ENCODE peak calls at places on chromosomes 1 and 21, in six cellular contexts. One of them, this sample, is unnamed.

GRCh38 chr1:28301368-28302174 is 27.3 kb upstream of the MED18 start:
- DNase-seq in stimulated activated naive B cell treated with anti-CD40 and anti-IgM and Interleukin-4, amounts not matched to agents 10 μg/mL and 1 μg/mL and 100 μg/mL, for 72 hours: no peak
- DNase-seq in putamen: no peak
- DNase-seq in NCI-H748 treated with DMSO at 0.1 percent for 48 hours: no peak
- DNase-seq in AG10803: no peak
- DNase-seq in substantia nigra: no peak
- DNase-seq in this sample: no peak

GRCh38 chr1:38605091-38605490 is 254.5 kb downstream of the RRAGC start:
- DNase-seq in stimulated activated naive B cell treated with anti-CD40 and anti-IgM and Interleukin-4, amounts not matched to agents 10 μg/mL and 1 μg/mL and 100 μg/mL, for 72 hours: no peak
- DNase-seq in substantia nigra: no peak
- DNase-seq in putamen: no peak
- DNase-seq in NCI-H748 treated with DMSO at 0.1 percent for 48 hours: no peak
- DNase-seq in AG10803: no peak
- DNase-seq in this sample: no peak

GRCh38 chr1:189669846-189670245 is 807.8 kb downstream of the BRINP3 start:
- DNase-seq in substantia nigra: no peak
- DNase-seq in stimulated activated naive B cell treated with anti-CD40 and anti-IgM and Interleukin-4, amounts not matched to agents 10 μg/mL and 1 μg/mL and 100 μg/mL, for 72 hours: no peak
- DNase-seq in AG10803: no peak
- DNase-seq in putamen: no peak
- DNase-seq in NCI-H748 treated with DMSO at 0.1 percent for 48 hours: no peak
- DNase-seq in this sample: no peak

GRCh38 chr1:54965624-54966340 is 14.6 kb upstream of the TMEM61 start:
- DNase-seq in NCI-H748 treated with DMSO at 0.1 percent for 48 hours: no peak
- DNase-seq in putamen: no peak
- DNase-seq in substantia nigra: no peak
- DNase-seq in AG10803: peak
- DNase-seq in stimulated activated naive B cell treated with anti-CD40 and anti-IgM and Interleukin-4, amounts not matched to agents 10 μg/mL and 1 μg/mL and 100 μg/mL, for 72 hours: peak
- DNase-seq in this sample: peak

GRCh38 chr1:224565611-224566406 is 50.3 kb upstream of the CNIH3 start:
- DNase-seq in stimulated activated naive B cell treated with anti-CD40 and anti-IgM and Interleukin-4, amounts not matched to agents 10 μg/mL and 1 μg/mL and 100 μg/mL, for 72 hours: no peak
- DNase-seq in AG10803: no peak
- DNase-seq in NCI-H748 treated with DMSO at 0.1 percent for 48 hours: no peak
- DNase-seq in substantia nigra: no peak
- DNase-seq in putamen: no peak
- DNase-seq in this sample: no peak

GRCh38 chr1:207077470-207078377 is 10.9 kb upstream of the C4BPB start:
- DNase-seq in AG10803: peak
- DNase-seq in substantia nigra: peak
- DNase-seq in stimulated activated naive B cell treated with anti-CD40 and anti-IgM and Interleukin-4, amounts not matched to agents 10 μg/mL and 1 μg/mL and 100 μg/mL, for 72 hours: peak
- DNase-seq in putamen: peak
- DNase-seq in NCI-H748 treated with DMSO at 0.1 percent for 48 hours: peak
- DNase-seq in this sample: peak

GRCh38 chr1:23483327-23484252 is at the start of gene ASAP3:
- DNase-seq in putamen: peak
- DNase-seq in stimulated activated naive B cell treated with anti-CD40 and anti-IgM and Interleukin-4, amounts not matched to agents 10 μg/mL and 1 μg/mL and 100 μg/mL, for 72 hours: peak
- DNase-seq in NCI-H748 treated with DMSO at 0.1 percent for 48 hours: no peak
- DNase-seq in substantia nigra: no peak
- DNase-seq in AG10803: peak
- DNase-seq in this sample: no peak

GRCh38 chr1:237568955-237569354 is 321.8 kb downstream of the ZP4 start:
- DNase-seq in substantia nigra: no peak
- DNase-seq in stimulated activated naive B cell treated with anti-CD40 and anti-IgM and Interleukin-4, amounts not matched to agents 10 μg/mL and 1 μg/mL and 100 μg/mL, for 72 hours: no peak
- DNase-seq in AG10803: no peak
- DNase-seq in NCI-H748 treated with DMSO at 0.1 percent for 48 hours: no peak
- DNase-seq in putamen: no peak
- DNase-seq in this sample: no peak

GRCh38 chr1:208101661-208102431 is 142.3 kb downstream of the PLXNA2 start:
- DNase-seq in NCI-H748 treated with DMSO at 0.1 percent for 48 hours: no peak
- DNase-seq in AG10803: peak
- DNase-seq in substantia nigra: no peak
- DNase-seq in stimulated activated naive B cell treated with anti-CD40 and anti-IgM and Interleukin-4, amounts not matched to agents 10 μg/mL and 1 μg/mL and 100 μg/mL, for 72 hours: no peak
- DNase-seq in putamen: no peak
- DNase-seq in this sample: no peak

GRCh38 chr1:238672262-238672661 is 714.1 kb upstream of the CHRM3 start:
- DNase-seq in AG10803: no peak
- DNase-seq in substantia nigra: no peak
- DNase-seq in putamen: no peak
- DNase-seq in stimulated activated naive B cell treated with anti-CD40 and anti-IgM and Interleukin-4, amounts not matched to agents 10 μg/mL and 1 μg/mL and 100 μg/mL, for 72 hours: no peak
- DNase-seq in NCI-H748 treated with DMSO at 0.1 percent for 48 hours: no peak
- DNase-seq in this sample: no peak

GRCh38 chr1:228768345-228768717 is 33.1 kb downstream of the RHOU start:
- DNase-seq in stimulated activated naive B cell treated with anti-CD40 and anti-IgM and Interleukin-4, amounts not matched to agents 10 μg/mL and 1 μg/mL and 100 μg/mL, for 72 hours: no peak
- DNase-seq in NCI-H748 treated with DMSO at 0.1 percent for 48 hours: no peak
- DNase-seq in AG10803: no peak
- DNase-seq in putamen: no peak
- DNase-seq in substantia nigra: no peak
- DNase-seq in this sample: no peak

GRCh38 chr1:53048345-53048737 is 13.7 kb upstream of the PODN start:
- DNase-seq in AG10803: no peak
- DNase-seq in NCI-H748 treated with DMSO at 0.1 percent for 48 hours: no peak
- DNase-seq in putamen: no peak
- DNase-seq in stimulated activated naive B cell treated with anti-CD40 and anti-IgM and Interleukin-4, amounts not matched to agents 10 μg/mL and 1 μg/mL and 100 μg/mL, for 72 hours: no peak
- DNase-seq in substantia nigra: no peak
- DNase-seq in this sample: no peak

GRCh38 chr1:200131551-200132125 is 104.1 kb downstream of the NR5A2 start:
- DNase-seq in AG10803: no peak
- DNase-seq in NCI-H748 treated with DMSO at 0.1 percent for 48 hours: no peak
- DNase-seq in putamen: no peak
- DNase-seq in substantia nigra: no peak
- DNase-seq in stimulated activated naive B cell treated with anti-CD40 and anti-IgM and Interleukin-4, amounts not matched to agents 10 μg/mL and 1 μg/mL and 100 μg/mL, for 72 hours: no peak
- DNase-seq in this sample: no peak

GRCh38 chr21:34877485-34878128 is 171.5 kb downstream of the RUNX1 start:
- DNase-seq in substantia nigra: no peak
- DNase-seq in AG10803: no peak
- DNase-seq in putamen: no peak
- DNase-seq in stimulated activated naive B cell treated with anti-CD40 and anti-IgM and Interleukin-4, amounts not matched to agents 10 μg/mL and 1 μg/mL and 100 μg/mL, for 72 hours: no peak
- DNase-seq in NCI-H748 treated with DMSO at 0.1 percent for 48 hours: peak
- DNase-seq in this sample: no peak

GRCh38 chr1:24149854-24150227 is 6.9 kb upstream of the IL22RA1 start:
- DNase-seq in putamen: peak
- DNase-seq in substantia nigra: no peak
- DNase-seq in AG10803: peak
- DNase-seq in stimulated activated naive B cell treated with anti-CD40 and anti-IgM and Interleukin-4, amounts not matched to agents 10 μg/mL and 1 μg/mL and 100 μg/mL, for 72 hours: no peak
- DNase-seq in NCI-H748 treated with DMSO at 0.1 percent for 48 hours: no peak
- DNase-seq in this sample: peak

GRCh38 chr1:94919241-94920030 is 7.5 kb downstream of the CNN3 start:
- DNase-seq in AG10803: peak
- DNase-seq in substantia nigra: no peak
- DNase-seq in stimulated activated naive B cell treated with anti-CD40 and anti-IgM and Interleukin-4, amounts not matched to agents 10 μg/mL and 1 μg/mL and 100 μg/mL, for 72 hours: no peak
- DNase-seq in putamen: no peak
- DNase-seq in NCI-H748 treated with DMSO at 0.1 percent for 48 hours: no peak
- DNase-seq in this sample: no peak

GRCh38 chr1:245258271-245258920 is 103.6 kb downstream of the KIF26B start:
- DNase-seq in putamen: no peak
- DNase-seq in substantia nigra: no peak
- DNase-seq in NCI-H748 treated with DMSO at 0.1 percent for 48 hours: no peak
- DNase-seq in AG10803: no peak
- DNase-seq in stimulated activated naive B cell treated with anti-CD40 and anti-IgM and Interleukin-4, amounts not matched to agents 10 μg/mL and 1 μg/mL and 100 μg/mL, for 72 hours: no peak
- DNase-seq in this sample: no peak

GRCh38 chr1:91513160-91513559 is 12.5 kb downstream of the CDC7 start:
- DNase-seq in AG10803: peak
- DNase-seq in NCI-H748 treated with DMSO at 0.1 percent for 48 hours: no peak
- DNase-seq in putamen: no peak
- DNase-seq in substantia nigra: no peak
- DNase-seq in stimulated activated naive B cell treated with anti-CD40 and anti-IgM and Interleukin-4, amounts not matched to agents 10 μg/mL and 1 μg/mL and 100 μg/mL, for 72 hours: no peak
- DNase-seq in this sample: peak

GRCh38 chr21:42067531-42068255 is 3.4 kb upstream of the UMODL1 start:
- DNase-seq in AG10803: no peak
- DNase-seq in NCI-H748 treated with DMSO at 0.1 percent for 48 hours: no peak
- DNase-seq in stimulated activated naive B cell treated with anti-CD40 and anti-IgM and Interleukin-4, amounts not matched to agents 10 μg/mL and 1 μg/mL and 100 μg/mL, for 72 hours: no peak
- DNase-seq in putamen: no peak
- DNase-seq in substantia nigra: no peak
- DNase-seq in this sample: no peak

GRCh38 chr1:220045356-220046051 is 801 bp downstream of the EPRS1 start:
- DNase-seq in stimulated activated naive B cell treated with anti-CD40 and anti-IgM and Interleukin-4, amounts not matched to agents 10 μg/mL and 1 μg/mL and 100 μg/mL, for 72 hours: no peak
- DNase-seq in putamen: no peak
- DNase-seq in NCI-H748 treated with DMSO at 0.1 percent for 48 hours: peak
- DNase-seq in AG10803: peak
- DNase-seq in substantia nigra: no peak
- DNase-seq in this sample: no peak

GRCh38 chr1:197180252-197180878 is 33.9 kb upstream of the ASPM start:
- DNase-seq in stimulated activated naive B cell treated with anti-CD40 and anti-IgM and Interleukin-4, amounts not matched to agents 10 μg/mL and 1 μg/mL and 100 μg/mL, for 72 hours: no peak
- DNase-seq in AG10803: peak
- DNase-seq in NCI-H748 treated with DMSO at 0.1 percent for 48 hours: peak
- DNase-seq in substantia nigra: no peak
- DNase-seq in putamen: peak
- DNase-seq in this sample: peak

GRCh38 chr1:243850368-243851128 is 505 bp upstream of the AKT3 start:
- DNase-seq in AG10803: peak
- DNase-seq in stimulated activated naive B cell treated with anti-CD40 and anti-IgM and Interleukin-4, amounts not matched to agents 10 μg/mL and 1 μg/mL and 100 μg/mL, for 72 hours: peak
- DNase-seq in substantia nigra: peak
- DNase-seq in NCI-H748 treated with DMSO at 0.1 percent for 48 hours: peak
- DNase-seq in putamen: peak
- DNase-seq in this sample: peak

GRCh38 chr1:153505576-153505975 is 30.2 kb downstream of the S100A6 start:
- DNase-seq in substantia nigra: no peak
- DNase-seq in stimulated activated naive B cell treated with anti-CD40 and anti-IgM and Interleukin-4, amounts not matched to agents 10 μg/mL and 1 μg/mL and 100 μg/mL, for 72 hours: no peak
- DNase-seq in AG10803: peak
- DNase-seq in putamen: no peak
- DNase-seq in NCI-H748 treated with DMSO at 0.1 percent for 48 hours: no peak
- DNase-seq in this sample: peak

GRCh38 chr1:93353286-93353685 is 7.6 kb downstream of the DR1 start:
- DNase-seq in NCI-H748 treated with DMSO at 0.1 percent for 48 hours: no peak
- DNase-seq in AG10803: peak
- DNase-seq in substantia nigra: no peak
- DNase-seq in stimulated activated naive B cell treated with anti-CD40 and anti-IgM and Interleukin-4, amounts not matched to agents 10 μg/mL and 1 μg/mL and 100 μg/mL, for 72 hours: no peak
- DNase-seq in putamen: no peak
- DNase-seq in this sample: peak

GRCh38 chr1:201176931-201177330 is 13.7 kb upstream of the IGFN1 start:
- DNase-seq in AG10803: peak
- DNase-seq in putamen: no peak
- DNase-seq in substantia nigra: no peak
- DNase-seq in stimulated activated naive B cell treated with anti-CD40 and anti-IgM and Interleukin-4, amounts not matched to agents 10 μg/mL and 1 μg/mL and 100 μg/mL, for 72 hours: no peak
- DNase-seq in NCI-H748 treated with DMSO at 0.1 percent for 48 hours: no peak
- DNase-seq in this sample: peak

GRCh38 chr1:31401241-31401640 is 11.8 kb upstream of the SERINC2 start:
- DNase-seq in putamen: no peak
- DNase-seq in substantia nigra: no peak
- DNase-seq in NCI-H748 treated with DMSO at 0.1 percent for 48 hours: no peak
- DNase-seq in AG10803: no peak
- DNase-seq in stimulated activated naive B cell treated with anti-CD40 and anti-IgM and Interleukin-4, amounts not matched to agents 10 μg/mL and 1 μg/mL and 100 μg/mL, for 72 hours: no peak
- DNase-seq in this sample: no peak

GRCh38 chr1:47432071-47433036 is 5.5 kb upstream of the FOXD2 start:
- DNase-seq in substantia nigra: peak
- DNase-seq in NCI-H748 treated with DMSO at 0.1 percent for 48 hours: peak
- DNase-seq in stimulated activated naive B cell treated with anti-CD40 and anti-IgM and Interleukin-4, amounts not matched to agents 10 μg/mL and 1 μg/mL and 100 μg/mL, for 72 hours: no peak
- DNase-seq in AG10803: peak
- DNase-seq in putamen: peak
- DNase-seq in this sample: peak

GRCh38 chr1:63877816-63878215 is 104.0 kb downstream of the ROR1 start:
- DNase-seq in substantia nigra: no peak
- DNase-seq in AG10803: peak
- DNase-seq in NCI-H748 treated with DMSO at 0.1 percent for 48 hours: no peak
- DNase-seq in putamen: no peak
- DNase-seq in stimulated activated naive B cell treated with anti-CD40 and anti-IgM and Interleukin-4, amounts not matched to agents 10 μg/mL and 1 μg/mL and 100 μg/mL, for 72 hours: no peak
- DNase-seq in this sample: peak

GRCh38 chr1:43302721-43303476 is 2.1 kb downstream of the TIE1 start:
- DNase-seq in stimulated activated naive B cell treated with anti-CD40 and anti-IgM and Interleukin-4, amounts not matched to agents 10 μg/mL and 1 μg/mL and 100 μg/mL, for 72 hours: no peak
- DNase-seq in AG10803: no peak
- DNase-seq in substantia nigra: no peak
- DNase-seq in NCI-H748 treated with DMSO at 0.1 percent for 48 hours: no peak
- DNase-seq in putamen: no peak
- DNase-seq in this sample: peak

GRCh38 chr1:199758626-199759255 is 268.8 kb upstream of the NR5A2 start:
- DNase-seq in stimulated activated naive B cell treated with anti-CD40 and anti-IgM and Interleukin-4, amounts not matched to agents 10 μg/mL and 1 μg/mL and 100 μg/mL, for 72 hours: no peak
- DNase-seq in AG10803: no peak
- DNase-seq in substantia nigra: no peak
- DNase-seq in putamen: no peak
- DNase-seq in NCI-H748 treated with DMSO at 0.1 percent for 48 hours: no peak
- DNase-seq in this sample: no peak